ENCODE peak calls at places on chromosome 7, in seven cellular contexts. F is T-helper 9 cell; I is Panc1; J is GM03348; H is A172; V is NCI-H1417; D is activated CD4-positive, alpha-beta memory T cell treated with anti-CD3 and anti-CD28 coated beads, Interleukin-2, amount 10 ng/mL, durations not matched to agents 7 days and 5 days. S is an unnamed sample.

GRCh38 chr7:110612680-110613079 is 478.2 kb upstream of the LRRN3 start:
- DNase-seq in V (no peak), D (no peak), J (no peak), F (no peak), H (no peak), I (no peak), S (no peak)

GRCh38 chr7:128404143-128404681 is 5.6 kb downstream of the IMPDH1 start:
- DNase-seq in V (peak; percentile 51), H (no peak), F (no peak), J (no peak), D (no peak), I (no peak), S (no peak)

GRCh38 chr7:5495581-5496375 is 72.1 kb upstream of the TNRC18 start:
- DNase-seq in D (no peak), V (no peak), I (no peak), F (no peak), H (peak; percentile 79), J (no peak), S (no peak)

GRCh38 chr7:139876622-139877283 is 47.7 kb downstream of the TBXAS1 start:
- DNase-seq in J (no peak), H (peak; percentile 27), F (no peak), D (no peak), I (no peak), V (no peak), S (no peak)

GRCh38 chr7:121383235-121383634 is 12.9 kb downstream of the FAM3C start:
- DNase-seq in F (no peak), J (no peak), I (no peak), H (no peak), D (no peak), V (no peak), S (no peak)

GRCh38 chr7:16071246-16071857 is 350.0 kb downstream of the CRPPA start:
- DNase-seq in H (peak; percentile 76), J (peak; percentile 54), V (peak; percentile 43), D (no peak), I (peak; percentile 39), F (no peak), S (peak; percentile 42)

GRCh38 chr7:157553256-157553655 is 216.5 kb downstream of the DNAJB6 start:
- DNase-seq in I (no peak), J (no peak), F (no peak), V (no peak), D (no peak), H (no peak), S (no peak)

GRCh38 chr7:116511552-116512523 is 12.3 kb downstream of the CAV2 start:
- DNase-seq in D (peak; percentile 42), V (peak; percentile 54), F (peak; percentile 3), H (peak; percentile 95), J (no peak), I (peak; percentile 96), S (peak; percentile 44)

GRCh38 chr7:17682586-17682985 is 257.7 kb downstream of the SNX13 start:
- DNase-seq in I (no peak), J (no peak), D (no peak), V (peak; percentile 20), F (no peak), H (no peak), S (no peak)

GRCh38 chr7:157625973-157626790 is 289.4 kb downstream of the DNAJB6 start:
- DNase-seq in J (no peak), V (no peak), F (no peak), I (no peak), H (no peak), D (no peak), S (no peak)

GRCh38 chr7:151665363-151665762 is 145.7 kb upstream of the RHEB start:
- DNase-seq in I (no peak), H (no peak), V (no peak), D (no peak), J (peak; percentile 73), F (no peak), S (no peak)

GRCh38 chr7:140509789-140510188 is 30.5 kb upstream of the MKRN1 start:
- DNase-seq in D (no peak), H (no peak), I (no peak), F (no peak), V (no peak), J (no peak), S (no peak)